ENCODE peak calls at places on chromosomes 3 and 15, in five cellular contexts. One of them, this sample, is unnamed.

GRCh38 chr3:153313307-153313945 is 151.4 kb downstream of the RAP2B start:
- DNase-seq in GM23248: peak
- DNase-seq in thyroid gland: no peak
- DNase-seq in AG09319: no peak
- DNase-seq in T-helper 1 cell: no peak
- DNase-seq in this sample: no peak

GRCh38 chr3:158768881-158769518 is 32.9 kb upstream of the MFSD1 start:
- DNase-seq in GM23248: peak
- DNase-seq in thyroid gland: no peak
- DNase-seq in AG09319: peak
- DNase-seq in T-helper 1 cell: no peak
- DNase-seq in this sample: no peak

GRCh38 chr15:60047701-60048100 is 43.6 kb downstream of the FOXB1 start:
- DNase-seq in GM23248: peak
- DNase-seq in thyroid gland: no peak
- DNase-seq in AG09319: no peak
- DNase-seq in T-helper 1 cell: no peak
- DNase-seq in this sample: no peak

GRCh38 chr3:52528596-52529375 is 4.9 kb downstream of the NT5DC2 start:
- DNase-seq in thyroid gland: no peak
- DNase-seq in T-helper 1 cell: peak
- DNase-seq in AG09319: no peak
- DNase-seq in GM23248: no peak
- DNase-seq in this sample: no peak

GRCh38 chr3:48016336-48016973 is at the start of gene MAP4:
- DNase-seq in T-helper 1 cell: no peak
- DNase-seq in AG09319: no peak
- DNase-seq in GM23248: peak
- DNase-seq in thyroid gland: no peak
- DNase-seq in this sample: no peak

GRCh38 chr15:100596792-100597191 is 5.2 kb downstream of the LINS1 start:
- DNase-seq in thyroid gland: peak
- DNase-seq in T-helper 1 cell: peak
- DNase-seq in AG09319: no peak
- DNase-seq in GM23248: no peak
- DNase-seq in this sample: peak

GRCh38 chr3:195921334-195921771 is 13.0 kb upstream of the TNK2 start:
- DNase-seq in T-helper 1 cell: no peak
- DNase-seq in GM23248: peak
- DNase-seq in AG09319: no peak
- DNase-seq in thyroid gland: no peak
- DNase-seq in this sample: no peak

GRCh38 chr3:134545818-134546217 is 60.0 kb downstream of the CEP63 start:
- DNase-seq in AG09319: no peak
- DNase-seq in T-helper 1 cell: no peak
- DNase-seq in GM23248: no peak
- DNase-seq in thyroid gland: no peak
- DNase-seq in this sample: no peak

GRCh38 chr3:48047841-48048456 is 31.7 kb upstream of the MAP4 start:
- DNase-seq in thyroid gland: no peak
- DNase-seq in T-helper 1 cell: no peak
- DNase-seq in GM23248: no peak
- DNase-seq in AG09319: no peak
- DNase-seq in this sample: no peak

GRCh38 chr3:57752307-57752706 is 3.8 kb upstream of the SLMAP start:
- DNase-seq in T-helper 1 cell: no peak
- DNase-seq in thyroid gland: no peak
- DNase-seq in GM23248: peak
- DNase-seq in AG09319: no peak
- DNase-seq in this sample: no peak

GRCh38 chr15:95134306-95135100 is 903.1 kb downstream of the MCTP2 start:
- DNase-seq in AG09319: no peak
- DNase-seq in T-helper 1 cell: no peak
- DNase-seq in GM23248: peak
- DNase-seq in thyroid gland: no peak
- DNase-seq in this sample: no peak

GRCh38 chr15:28942046-28942445 is 56.3 kb downstream of the APBA2 start:
- DNase-seq in thyroid gland: no peak
- DNase-seq in T-helper 1 cell: no peak
- DNase-seq in AG09319: no peak
- DNase-seq in GM23248: no peak
- DNase-seq in this sample: no peak

GRCh38 chr3:14548321-14548729 is 8.2 kb upstream of the GRIP2 start:
- DNase-seq in GM23248: peak
- DNase-seq in AG09319: peak
- DNase-seq in thyroid gland: peak
- DNase-seq in T-helper 1 cell: no peak
- DNase-seq in this sample: peak

GRCh38 chr15:77144492-77145070 is 73.7 kb upstream of the TSPAN3 start:
- DNase-seq in GM23248: peak
- DNase-seq in thyroid gland: no peak
- DNase-seq in T-helper 1 cell: no peak
- DNase-seq in AG09319: peak
- DNase-seq in this sample: no peak

GRCh38 chr3:187828571-187829452 is 83.5 kb upstream of the BCL6 start:
- DNase-seq in T-helper 1 cell: no peak
- DNase-seq in AG09319: no peak
- DNase-seq in thyroid gland: no peak
- DNase-seq in GM23248: no peak
- DNase-seq in this sample: no peak

GRCh38 chr3:17233398-17233800 is 348.6 kb downstream of the PLCL2 start:
- DNase-seq in T-helper 1 cell: no peak
- DNase-seq in thyroid gland: no peak
- DNase-seq in GM23248: peak
- DNase-seq in AG09319: peak
- DNase-seq in this sample: no peak

GRCh38 chr15:60351066-60351465 is 46.7 kb downstream of the ANXA2 start:
- DNase-seq in GM23248: peak
- DNase-seq in T-helper 1 cell: no peak
- DNase-seq in AG09319: no peak
- DNase-seq in thyroid gland: no peak
- DNase-seq in this sample: no peak

GRCh38 chr3:170493712-170494182 is 75.1 kb downstream of the CLDN11 start:
- DNase-seq in thyroid gland: no peak
- DNase-seq in T-helper 1 cell: no peak
- DNase-seq in GM23248: peak
- DNase-seq in AG09319: no peak
- DNase-seq in this sample: no peak

GRCh38 chr3:12224181-12225147 is 64.4 kb upstream of the PPARG start:
- DNase-seq in AG09319: no peak
- DNase-seq in thyroid gland: no peak
- DNase-seq in GM23248: no peak
- DNase-seq in T-helper 1 cell: no peak
- DNase-seq in this sample: no peak

GRCh38 chr3:4837405-4837804 is 141.8 kb upstream of the BHLHE40 start:
- DNase-seq in AG09319: no peak
- DNase-seq in T-helper 1 cell: no peak
- DNase-seq in thyroid gland: no peak
- DNase-seq in GM23248: no peak
- DNase-seq in this sample: no peak

GRCh38 chr15:36365963-36366362 is 213.5 kb upstream of the CDIN1 start:
- DNase-seq in AG09319: no peak
- DNase-seq in thyroid gland: no peak
- DNase-seq in T-helper 1 cell: no peak
- DNase-seq in GM23248: peak
- DNase-seq in this sample: no peak

GRCh38 chr15:48555244-48555804 is 90.2 kb downstream of the FBN1 start:
- DNase-seq in GM23248: peak
- DNase-seq in AG09319: no peak
- DNase-seq in thyroid gland: no peak
- DNase-seq in T-helper 1 cell: no peak
- DNase-seq in this sample: no peak

GRCh38 chr15:76340802-76341365 is 4.3 kb downstream of the ISL2 start:
- DNase-seq in AG09319: no peak
- DNase-seq in GM23248: peak
- DNase-seq in thyroid gland: no peak
- DNase-seq in T-helper 1 cell: peak
- DNase-seq in this sample: peak

GRCh38 chr3:7630351-7630911 is 769.5 kb downstream of the GRM7 start:
- DNase-seq in thyroid gland: no peak
- DNase-seq in T-helper 1 cell: no peak
- DNase-seq in AG09319: no peak
- DNase-seq in GM23248: no peak
- DNase-seq in this sample: no peak

GRCh38 chr3:178083906-178084823 is 452.1 kb upstream of the KCNMB2 start:
- DNase-seq in T-helper 1 cell: no peak
- DNase-seq in AG09319: no peak
- DNase-seq in GM23248: no peak
- DNase-seq in thyroid gland: no peak
- DNase-seq in this sample: no peak

GRCh38 chr15:93072011-93072410 is 17.0 kb downstream of the RGMA start:
- DNase-seq in GM23248: peak
- DNase-seq in thyroid gland: peak
- DNase-seq in T-helper 1 cell: no peak
- DNase-seq in AG09319: peak
- DNase-seq in this sample: no peak

GRCh38 chr3:43017593-43018195 is 38.6 kb downstream of the GASK1A start:
- DNase-seq in thyroid gland: no peak
- DNase-seq in GM23248: no peak
- DNase-seq in T-helper 1 cell: no peak
- DNase-seq in AG09319: no peak
- DNase-seq in this sample: no peak

GRCh38 chr3:81242871-81243270 is 518.6 kb downstream of the GBE1 start:
- DNase-seq in T-helper 1 cell: no peak
- DNase-seq in thyroid gland: no peak
- DNase-seq in GM23248: peak
- DNase-seq in AG09319: no peak
- DNase-seq in this sample: no peak

GRCh38 chr15:31150732-31151212 is 49.2 kb upstream of the TRPM1 start:
- DNase-seq in T-helper 1 cell: no peak
- DNase-seq in GM23248: no peak
- DNase-seq in AG09319: no peak
- DNase-seq in thyroid gland: no peak
- DNase-seq in this sample: no peak

GRCh38 chr15:31211353-31211752 is 109.8 kb upstream of the TRPM1 start:
- DNase-seq in thyroid gland: no peak
- DNase-seq in GM23248: no peak
- DNase-seq in AG09319: no peak
- DNase-seq in T-helper 1 cell: no peak
- DNase-seq in this sample: no peak

GRCh38 chr15:26550880-26551279 is 222.0 kb downstream of the GABRB3 start:
- DNase-seq in GM23248: no peak
- DNase-seq in AG09319: no peak
- DNase-seq in T-helper 1 cell: no peak
- DNase-seq in thyroid gland: no peak
- DNase-seq in this sample: no peak

GRCh38 chr3:126270145-126270811 is 86.9 kb downstream of the KLF15 start:
- DNase-seq in GM23248: peak
- DNase-seq in AG09319: no peak
- DNase-seq in T-helper 1 cell: no peak
- DNase-seq in thyroid gland: peak
- DNase-seq in this sample: no peak

GRCh38 chr3:58994746-58995330 is 55.0 kb downstream of the CFAP20DC start:
- DNase-seq in T-helper 1 cell: no peak
- DNase-seq in thyroid gland: peak
- DNase-seq in GM23248: peak
- DNase-seq in AG09319: peak
- DNase-seq in this sample: no peak

GRCh38 chr3:78139166-78139565 is 1099.3 kb downstream of the ROBO2 start:
- DNase-seq in AG09319: no peak
- DNase-seq in T-helper 1 cell: no peak
- DNase-seq in GM23248: peak
- DNase-seq in thyroid gland: no peak
- DNase-seq in this sample: no peak

GRCh38 chr3:120596853-120597223 is 702 bp downstream of the NDUFB4 start:
- DNase-seq in AG09319: no peak
- DNase-seq in T-helper 1 cell: no peak
- DNase-seq in thyroid gland: no peak
- DNase-seq in GM23248: no peak
- DNase-seq in this sample: no peak

GRCh38 chr3:30654269-30654668 is 47.9 kb downstream of the TGFBR2 start:
- DNase-seq in thyroid gland: no peak
- DNase-seq in T-helper 1 cell: no peak
- DNase-seq in AG09319: no peak
- DNase-seq in GM23248: no peak
- DNase-seq in this sample: no peak

GRCh38 chr3:51434746-51435323 is 43.8 kb downstream of the RBM15B start:
- DNase-seq in AG09319: no peak
- DNase-seq in GM23248: peak
- DNase-seq in thyroid gland: peak
- DNase-seq in T-helper 1 cell: no peak
- DNase-seq in this sample: no peak

GRCh38 chr15:33242165-33242564 is 47.7 kb upstream of the FMN1 start:
- DNase-seq in GM23248: peak
- DNase-seq in thyroid gland: peak
- DNase-seq in AG09319: no peak
- DNase-seq in T-helper 1 cell: no peak
- DNase-seq in this sample: no peak